ENCODE peak calls at places on chromosome 5, in four cellular contexts. N, R, C and W are unnamed samples.

GRCh38 chr5:60295423-60295822 is 401.9 kb upstream of the PDE4D start:
- DNase-seq in N (no peak), R (peak), C (peak), W (no peak)

GRCh38 chr5:139660916-139661814 is 13.0 kb downstream of the CXXC5 start:
- DNase-seq in N (peak), C (peak), R (no peak), W (peak)

GRCh38 chr5:31036407-31036806 is 157.1 kb upstream of the CDH6 start:
- DNase-seq in C (no peak), R (no peak), N (no peak), W (no peak)

GRCh38 chr5:21680196-21680595 is 1172.9 kb downstream of the CDH12 start:
- DNase-seq in R (no peak), C (peak), N (no peak), W (peak)

GRCh38 chr5:169471021-169471420 is 112.6 kb upstream of the SPDL1 start:
- DNase-seq in N (no peak), C (no peak), R (no peak), W (no peak)

GRCh38 chr5:133589286-133589685 is 23.1 kb downstream of the FSTL4 start:
- DNase-seq in N (no peak), R (no peak), C (no peak), W (no peak)

GRCh38 chr5:37888476-37888875 is 48.6 kb upstream of the GDNF start:
- DNase-seq in R (no peak), C (no peak), N (no peak), W (peak)

GRCh38 chr5:115977988-115978387 is 15.7 kb downstream of the LVRN start:
- DNase-seq in C (peak), N (no peak), R (no peak), W (peak)

GRCh38 chr5:38921174-38921573 is 75.4 kb downstream of the OSMR start:
- DNase-seq in C (no peak), R (no peak), N (no peak), W (no peak)

GRCh38 chr5:96714951-96715451 is 52.8 kb downstream of the CAST start:
- DNase-seq in C (peak), R (peak), N (no peak), W (peak)

GRCh38 chr5:96331210-96331609 is 101.8 kb downstream of the PCSK1 start:
- DNase-seq in N (no peak), C (no peak), R (no peak), W (no peak)

GRCh38 chr5:83473344-83474169 is 2.0 kb downstream of the VCAN start:
- DNase-seq in R (peak), C (peak), N (peak), W (peak)

GRCh38 chr5:1399737-1400136 is 45.5 kb downstream of the SLC6A3 start:
- DNase-seq in C (no peak), N (no peak), R (no peak), W (no peak)

GRCh38 chr5:10503997-10504761 is 59.7 kb upstream of the ANKRD33B start:
- DNase-seq in R (no peak), N (no peak), C (no peak), W (no peak)

GRCh38 chr5:106020889-106021288 is 1649.8 kb downstream of the EFNA5 start:
- DNase-seq in C (no peak), N (no peak), R (no peak), W (no peak)